ENCODE peak calls at places on chromosomes 2 and 18, in six cellular contexts. V is germinal center; R is activated CD4-positive, alpha-beta T cell treated with anti-CD3 and anti-CD28 coated beads, Interleukin-2, amount 10 ng/mL, durations not matched to agents 7 days and 5 days; E is AG09309; S is HFFc6; U is AG10803. L is an unnamed sample.

GRCh38 chr2:238077292-238077691 is 16.5 kb downstream of the SCLY start:
- DNase-seq in V (no peak), S (no peak), E (no peak), U (no peak), R (no peak), L (no peak)

GRCh38 chr2:12391097-12391496 is 325.6 kb upstream of the TRIB2 start:
- DNase-seq in V (no peak), R (no peak), S (no peak), E (no peak), U (no peak), L (no peak)

GRCh38 chr18:59559528-59559927 is 137.7 kb downstream of the CCBE1 start:
- DNase-seq in U (no peak), V (no peak), S (no peak), E (no peak), R (no peak), L (no peak)

GRCh38 chr2:91442246-91442905 is 2750.9 kb downstream of the RPIA start:
- DNase-seq in V (peak; percentile 8), R (no peak), E (no peak), S (no peak), U (no peak), L (no peak)

GRCh38 chr2:237561221-237561620 is 5.2 kb upstream of the PRLH start:
- DNase-seq in S (no peak), R (no peak), E (no peak), U (no peak), V (no peak), L (no peak)

GRCh38 chr18:80179857-80180558 is 67.3 kb downstream of the PARD6G start:
- DNase-seq in S (no peak), U (no peak), E (no peak), R (no peak), V (no peak), L (no peak)

GRCh38 chr2:421406-421805 is 133.5 kb upstream of the ALKAL2 start:
- DNase-seq in V (no peak), S (no peak), U (no peak), R (no peak), E (no peak), L (no peak)

GRCh38 chr2:222837643-222838056 is 23.2 kb upstream of the ACSL3 start:
- DNase-seq in R (no peak), V (no peak), U (no peak), E (no peak), S (no peak), L (no peak)

GRCh38 chr2:181672255-181673008 is 7.9 kb downstream of the NEUROD1 start:
- DNase-seq in U (no peak), R (no peak), V (no peak), E (no peak), S (no peak), L (no peak)

GRCh38 chr2:180696005-180696404 is 284.4 kb upstream of the UBE2E3 start:
- DNase-seq in V (no peak), E (no peak), U (no peak), R (no peak), S (no peak), L (no peak)

GRCh38 chr2:62589691-62590356 is 83.8 kb upstream of the TMEM17 start:
- DNase-seq in E (no peak), R (no peak), S (no peak), U (no peak), V (no peak), L (no peak)

GRCh38 chr18:41744664-41745063 is 210.4 kb upstream of the PIK3C3 start:
- DNase-seq in S (no peak), E (no peak), V (no peak), U (no peak), R (no peak), L (no peak)

GRCh38 chr2:8582850-8583399 is 98.9 kb upstream of the ID2 start:
- DNase-seq in R (no peak), V (no peak), U (no peak), E (no peak), S (no peak), L (no peak)

GRCh38 chr2:42012137-42012536 is 35.7 kb upstream of the PKDCC start:
- DNase-seq in S (no peak), V (no peak), R (no peak), E (no peak), U (no peak), L (no peak)

GRCh38 chr2:240402566-240403295 is 32.7 kb upstream of the GPC1 start:
- DNase-seq in R (no peak), S (no peak), U (no peak), E (no peak), V (no peak), L (no peak)

GRCh38 chr2:191499874-191500565 is 177.9 kb upstream of the NABP1 start:
- DNase-seq in R (no peak), S (peak; percentile 33), U (peak; percentile 93), E (peak; percentile 44), V (no peak), L (peak; percentile 57)

GRCh38 chr18:48022531-48023330 is 92.3 kb upstream of the SMAD2 start:
- DNase-seq in E (peak; percentile 27), S (peak; percentile 68), R (peak; percentile 47), U (peak; percentile 59), V (peak; percentile 62), L (no peak)

GRCh38 chr2:143334837-143335236 is 205.6 kb downstream of the ARHGAP15 start:
- DNase-seq in R (no peak), S (no peak), U (no peak), E (no peak), V (no peak), L (no peak)

GRCh38 chr2:240208096-240208495 is 67.6 kb upstream of the OTOS start:
- DNase-seq in R (no peak), V (no peak), E (no peak), U (no peak), S (no peak), L (no peak)

GRCh38 chr2:181626671-181627070 is 30.2 kb downstream of the CERKL start:
- DNase-seq in R (no peak), V (no peak), E (no peak), U (no peak), S (no peak), L (no peak)

GRCh38 chr2:230866704-230867561 is 2.2 kb downstream of the ITM2C start:
- DNase-seq in U (peak; percentile 35), S (no peak), R (peak; percentile 54), V (no peak), E (no peak), L (no peak)

GRCh38 chr2:110216199-110216598 is 3.9 kb upstream of the MTLN start:
- DNase-seq in E (no peak), R (no peak), U (no peak), S (no peak), V (no peak), L (no peak)

GRCh38 chr2:160055726-160056108 is 6.7 kb downstream of the PLA2R1 start:
- DNase-seq in E (no peak), V (no peak), S (no peak), U (no peak), R (no peak), L (no peak)

GRCh38 chr18:63073481-63073880 is 246.1 kb downstream of the BCL2 start:
- DNase-seq in S (no peak), R (peak; percentile 39), E (no peak), V (peak; percentile 11), U (no peak), L (no peak)

GRCh38 chr2:120530781-120531180 is 184.8 kb downstream of the INHBB start:
- DNase-seq in S (no peak), V (no peak), E (no peak), R (no peak), U (no peak), L (no peak)

GRCh38 chr2:127365211-127365643 is 22.5 kb downstream of the MAP3K2 start:
- DNase-seq in S (no peak), V (no peak), E (no peak), U (peak; percentile 40), R (no peak), L (no peak)

GRCh38 chr2:59684101-59684770 is 869.2 kb downstream of the BCL11A start:
- DNase-seq in S (no peak), E (no peak), U (no peak), R (no peak), V (no peak), L (no peak)

GRCh38 chr18:59810183-59810582 is 89.6 kb upstream of the PMAIP1 start:
- DNase-seq in V (no peak), R (no peak), S (no peak), U (no peak), E (no peak), L (no peak)

GRCh38 chr18:48902856-48903601 is 47.7 kb downstream of the SMAD7 start:
- DNase-seq in U (peak; percentile 64), E (no peak), R (no peak), S (no peak), V (no peak), L (no peak)

GRCh38 chr2:174683392-174683759 is 80.9 kb downstream of the CHRNA1 start:
- DNase-seq in V (peak; percentile 55), R (no peak), U (peak; percentile 67), E (no peak), S (peak; percentile 52), L (no peak)

L was measured in AG04449.